ENCODE peak calls at places on chromosome 5, in four cellular contexts. G is Peyer's patch, V is left lung, T is aorta. P is an unnamed sample.

GRCh38 chr5:79636981-79637733 is 24.9 kb downstream of the TENT2 start:
- DNase-seq in T (no peak), V (peak; percentile 5), G (no peak), P (no peak)

GRCh38 chr5:127072861-127073846 is at the start of gene C5orf63:
- DNase-seq in V (peak; percentile 93), G (peak; percentile 79), T (peak; percentile 60), P (peak; percentile 84)

GRCh38 chr5:65203746-65204145 is 278.0 kb downstream of the ADAMTS6 start:
- DNase-seq in T (no peak), V (no peak), G (no peak), P (no peak)

GRCh38 chr5:93164690-93165089 is 416.3 kb downstream of the NR2F1-AS1 start:
- DNase-seq in V (no peak), G (no peak), T (no peak), P (no peak)

GRCh38 chr5:61809651-61810050 is 477.6 kb downstream of the ZSWIM6 start:
- DNase-seq in V (no peak), T (no peak), G (no peak), P (no peak)

GRCh38 chr5:106019271-106019670 is 1651.5 kb downstream of the EFNA5 start:
- DNase-seq in V (no peak), G (no peak), T (no peak), P (no peak)

GRCh38 chr5:54215233-54215736 is 95.1 kb downstream of the ARL15 start:
- DNase-seq in G (no peak), T (no peak), V (no peak), P (no peak)

GRCh38 chr5:33438996-33439395 is 1.8 kb upstream of the TARS1 start:
- DNase-seq in V (no peak), G (no peak), T (no peak), P (no peak)

GRCh38 chr5:168218746-168219145 is 72.7 kb upstream of the WWC1 start:
- DNase-seq in G (no peak), T (no peak), V (no peak), P (no peak)

GRCh38 chr5:137078171-137078665 is 420.9 kb downstream of the SPOCK1 start:
- DNase-seq in T (no peak), G (no peak), V (no peak), P (no peak)

GRCh38 chr5:179154346-179154990 is 94.3 kb downstream of the ZNF354C start:
- DNase-seq in T (no peak), G (no peak), V (peak; percentile 53), P (no peak)

GRCh38 chr5:175696139-175696854 is 38.4 kb downstream of the HRH2 start:
- DNase-seq in G (peak; percentile 83), V (peak; percentile 96), T (peak; percentile 94), P (peak; percentile 75)

GRCh38 chr5:115460476-115460875 is 84.1 kb downstream of the FEM1C start:
- DNase-seq in V (peak; percentile 84), T (no peak), G (no peak), P (no peak)

GRCh38 chr5:55003432-55004065 is 18.2 kb upstream of the ESM1 start:
- DNase-seq in V (no peak), G (no peak), T (no peak), P (no peak)

GRCh38 chr5:159040181-159040580 is 59.5 kb downstream of the EBF1 start:
- DNase-seq in V (no peak), T (no peak), G (no peak), P (no peak)

GRCh38 chr5:6377121-6377520 is 1.2 kb downstream of the MED10 start:
- DNase-seq in V (no peak), T (no peak), G (no peak), P (no peak)

GRCh38 chr5:28249771-28250415 is 1211.5 kb upstream of the CDH9 start:
- DNase-seq in V (no peak), G (no peak), T (no peak), P (no peak)

GRCh38 chr5:137609122-137609521 is 110.0 kb upstream of the SPOCK1 start:
- DNase-seq in G (no peak), V (no peak), T (no peak), P (no peak)

GRCh38 chr5:139849942-139850341 is 54.3 kb downstream of the PSD2 start:
- DNase-seq in T (no peak), G (no peak), V (no peak), P (no peak)

GRCh38 chr5:91864902-91865420 is 481.8 kb upstream of the ARRDC3 start:
- DNase-seq in T (no peak), V (no peak), G (no peak), P (no peak)

GRCh38 chr5:151064916-151065499 is 15.8 kb downstream of the TNIP1 start:
- DNase-seq in T (no peak), V (no peak), G (no peak), P (no peak)

GRCh38 chr5:58399951-58400350 is 59.9 kb downstream of the PLK2 start:
- DNase-seq in T (no peak), V (no peak), G (no peak), P (no peak)

GRCh38 chr5:110872963-110873362 is 134.2 kb downstream of the SLC25A46 start:
- DNase-seq in V (peak; percentile 37), T (no peak), G (no peak), P (no peak)

GRCh38 chr5:10338996-10339903 is 14.2 kb upstream of the MARCHF6 start:
- DNase-seq in G (no peak), T (no peak), V (no peak), P (no peak)

GRCh38 chr5:133366438-133366837 is 245.9 kb downstream of the FSTL4 start:
- DNase-seq in T (no peak), V (no peak), G (no peak), P (no peak)

GRCh38 chr5:77960863-77961396 is 184.8 kb upstream of the TBCA start:
- DNase-seq in T (no peak), G (no peak), V (no peak), P (no peak)

GRCh38 chr5:18113724-18114123 is 479.5 kb downstream of the TAF11L14 start:
- DNase-seq in V (no peak), T (no peak), G (no peak), P (no peak)

GRCh38 chr5:117893211-117893610 is 1095.1 kb downstream of the DTWD2 start:
- DNase-seq in G (no peak), V (no peak), T (no peak), P (no peak)

GRCh38 chr5:10099548-10099947 is 150.1 kb downstream of the ATPSCKMT start:
- DNase-seq in T (no peak), V (no peak), G (no peak), P (no peak)

GRCh38 chr5:36395260-36395659 is 93.6 kb upstream of the RANBP3L start:
- DNase-seq in V (no peak), G (no peak), T (no peak), P (no peak)

GRCh38 chr5:36392818-36393217 is 91.1 kb upstream of the RANBP3L start:
- DNase-seq in V (no peak), G (no peak), T (no peak), P (no peak)

GRCh38 chr5:36393656-36394438 is 92.1 kb upstream of the RANBP3L start:
- DNase-seq in T (no peak), V (no peak), G (no peak), P (no peak)

GRCh38 chr5:36398137-36398536 is 96.4 kb upstream of the RANBP3L start:
- DNase-seq in G (no peak), V (no peak), T (no peak), P (no peak)

GRCh38 chr5:36396640-36397039 is 94.9 kb upstream of the RANBP3L start:
- DNase-seq in T (no peak), V (no peak), G (no peak), P (no peak)
- H3K4me3 ChIP-seq in T (no peak overlapping the region), V (no peak overlapping the region), G (no peak overlapping the region), P (no peak overlapping the region)

DNA sequence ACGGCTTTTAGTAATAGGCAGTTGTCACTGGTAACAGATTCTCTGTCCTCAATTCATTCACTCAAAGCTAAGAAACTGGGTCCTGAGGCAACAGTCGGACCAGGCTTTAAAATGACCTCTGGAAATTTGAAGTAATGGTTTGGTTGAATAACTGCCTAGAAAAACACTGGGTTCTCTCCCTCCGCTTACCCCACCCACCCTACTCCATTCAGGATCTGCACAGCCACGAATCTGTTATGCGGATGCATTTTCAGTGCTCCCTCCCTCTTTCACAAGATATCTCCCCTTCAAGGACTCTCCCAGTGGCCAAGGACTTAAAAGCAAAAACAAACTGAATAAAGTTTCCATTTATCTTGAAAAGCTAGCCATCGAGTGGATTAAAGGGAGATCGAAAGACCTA is 260.2 kb upstream of the ANKRD55 start:
- DNase-seq in V (no peak), G (no peak), T (no peak), P (no peak)
- H3K4me3 ChIP-seq in V (no peak overlapping the region), G (no peak overlapping the region), T (no peak overlapping the region), P (no peak overlapping the region)

GRCh38 chr5:100270323-100270771 is 264.8 kb upstream of the FAM174A start:
- DNase-seq in G (no peak), V (no peak), T (no peak), P (no peak)
- H3K4me3 ChIP-seq in G (no peak overlapping the region), V (no peak overlapping the region), T (no peak overlapping the region), P (no peak overlapping the region)

GRCh38 chr5:68171101-68171558 is 44.4 kb upstream of the PIK3R1 start:
- DNase-seq in V (no peak), G (no peak), T (peak; percentile 67), P (no peak)
- H3K4me3 ChIP-seq in V (no peak overlapping the region), G (no peak overlapping the region), T (no peak overlapping the region), P (no peak overlapping the region)

GRCh38 chr5:141716009-141716408 is 34.0 kb upstream of the ARAP3 start:
- DNase-seq in V (no peak), T (no peak), G (no peak), P (no peak)
- H3K4me3 ChIP-seq in V (no peak overlapping the region), T (no peak overlapping the region), G (no peak overlapping the region), P (no peak overlapping the region)

DNA sequence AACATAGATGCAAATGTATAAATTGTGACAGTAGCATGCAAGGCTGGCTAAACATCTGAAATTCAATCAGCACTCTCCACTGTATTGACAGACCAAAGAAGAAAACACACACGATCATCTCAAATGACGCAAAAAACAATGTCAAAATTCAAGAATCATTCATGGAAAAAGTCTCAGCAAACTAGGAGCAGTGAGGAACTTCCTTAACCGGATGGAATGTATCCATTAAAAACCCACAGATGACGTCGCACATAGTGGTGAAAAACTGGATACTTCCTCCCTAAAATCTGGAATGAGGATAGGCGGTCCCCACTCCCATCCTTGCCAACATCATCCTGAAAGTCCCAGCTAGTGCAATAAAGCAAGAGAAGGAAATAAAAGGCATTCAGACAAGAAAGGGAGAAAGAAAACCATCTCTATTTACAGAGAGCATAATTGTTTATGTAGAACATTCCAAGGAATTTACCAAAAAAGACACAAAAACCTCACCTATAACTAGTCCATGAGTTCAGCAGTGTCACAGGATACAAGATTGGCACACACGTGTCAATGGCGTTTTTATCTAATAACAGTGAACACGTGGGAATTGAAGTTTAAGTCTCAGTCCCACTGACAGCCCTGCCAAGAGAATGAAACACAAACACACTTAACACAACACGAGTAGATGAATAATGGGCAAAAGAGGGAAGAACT is 14.1 kb upstream of the CEP72 start:
- DNase-seq in G (no peak), V (no peak), T (no peak), P (no peak)
- H3K4me3 ChIP-seq in G (no peak overlapping the region), V (no peak overlapping the region), T (no peak overlapping the region), P (no peak overlapping the region)

P was measured in mucosa of descending colon.